ENCODE peak calls at places on chromosomes 3 and 15, in four cellular contexts. One of them, this sample, is unnamed.
A peak's percentile ranks its signal among the peaks of the same experiment; 100 is the strongest.

GRCh38 chr3:86969500-86970189 is 21.3 kb downstream of the VGLL3 start:
- DNase-seq in foreskin fibroblast: no peak
- DNase-seq in psoas muscle: no peak
- DNase-seq in left ventricle myocardium inferior: no peak
- DNase-seq in this sample: peak; percentile 53

GRCh38 chr3:12308517-12308916 is 19.6 kb downstream of the PPARG start:
- DNase-seq in left ventricle myocardium inferior: no peak
- DNase-seq in psoas muscle: no peak
- DNase-seq in foreskin fibroblast: peak; percentile 79
- DNase-seq in this sample: no peak

GRCh38 chr3:105823149-105823866 is 45.5 kb downstream of the CBLB start:
- DNase-seq in foreskin fibroblast: peak; percentile 84
- DNase-seq in left ventricle myocardium inferior: no peak
- DNase-seq in psoas muscle: no peak
- DNase-seq in this sample: no peak

GRCh38 chr15:37880009-37880834 is 54.2 kb upstream of the TMCO5A start:
- DNase-seq in left ventricle myocardium inferior: no peak
- DNase-seq in foreskin fibroblast: peak; percentile 50
- DNase-seq in psoas muscle: no peak
- DNase-seq in this sample: no peak

GRCh38 chr15:63109498-63110290 is 12.0 kb upstream of the LACTB start:
- DNase-seq in foreskin fibroblast: no peak
- DNase-seq in left ventricle myocardium inferior: no peak
- DNase-seq in psoas muscle: no peak
- DNase-seq in this sample: no peak

GRCh38 chr3:52891164-52891563 is 6.2 kb downstream of the STIMATE start:
- DNase-seq in left ventricle myocardium inferior: no peak
- DNase-seq in psoas muscle: no peak
- DNase-seq in foreskin fibroblast: no peak
- DNase-seq in this sample: no peak

GRCh38 chr3:15502616-15503015 is 18.9 kb downstream of the COLQ start:
- DNase-seq in psoas muscle: no peak
- DNase-seq in left ventricle myocardium inferior: no peak
- DNase-seq in foreskin fibroblast: no peak
- DNase-seq in this sample: no peak

GRCh38 chr3:138694287-138695007 is 85.9 kb downstream of the FAIM start:
- DNase-seq in left ventricle myocardium inferior: no peak
- DNase-seq in foreskin fibroblast: peak; percentile 98
- DNase-seq in psoas muscle: no peak
- DNase-seq in this sample: no peak

GRCh38 chr3:148930785-148931184 is 60.6 kb upstream of the GYG1 start:
- DNase-seq in left ventricle myocardium inferior: no peak
- DNase-seq in foreskin fibroblast: peak; percentile 55
- DNase-seq in psoas muscle: no peak
- DNase-seq in this sample: no peak

GRCh38 chr3:189049458-189050231 is 122.1 kb upstream of the TPRG1 start:
- DNase-seq in foreskin fibroblast: no peak
- DNase-seq in left ventricle myocardium inferior: no peak
- DNase-seq in psoas muscle: no peak
- DNase-seq in this sample: no peak

GRCh38 chr3:85567074-85567676 is 608.4 kb downstream of the CADM2 start:
- DNase-seq in left ventricle myocardium inferior: peak; percentile 23
- DNase-seq in foreskin fibroblast: no peak
- DNase-seq in psoas muscle: peak; percentile 15
- DNase-seq in this sample: peak; percentile 20

GRCh38 chr3:179811321-179812095 is 158.7 kb downstream of the USP13 start:
- DNase-seq in psoas muscle: no peak
- DNase-seq in left ventricle myocardium inferior: no peak
- DNase-seq in foreskin fibroblast: peak; percentile 74
- DNase-seq in this sample: peak; percentile 57

GRCh38 chr15:82572311-82572710 is 32.1 kb upstream of the RPS17 start:
- DNase-seq in psoas muscle: no peak
- DNase-seq in foreskin fibroblast: no peak
- DNase-seq in left ventricle myocardium inferior: no peak
- DNase-seq in this sample: no peak

GRCh38 chr15:82679626-82680199 is 30.0 kb downstream of the AP3B2 start:
- DNase-seq in foreskin fibroblast: no peak
- DNase-seq in left ventricle myocardium inferior: no peak
- DNase-seq in psoas muscle: no peak
- DNase-seq in this sample: no peak

DNA sequence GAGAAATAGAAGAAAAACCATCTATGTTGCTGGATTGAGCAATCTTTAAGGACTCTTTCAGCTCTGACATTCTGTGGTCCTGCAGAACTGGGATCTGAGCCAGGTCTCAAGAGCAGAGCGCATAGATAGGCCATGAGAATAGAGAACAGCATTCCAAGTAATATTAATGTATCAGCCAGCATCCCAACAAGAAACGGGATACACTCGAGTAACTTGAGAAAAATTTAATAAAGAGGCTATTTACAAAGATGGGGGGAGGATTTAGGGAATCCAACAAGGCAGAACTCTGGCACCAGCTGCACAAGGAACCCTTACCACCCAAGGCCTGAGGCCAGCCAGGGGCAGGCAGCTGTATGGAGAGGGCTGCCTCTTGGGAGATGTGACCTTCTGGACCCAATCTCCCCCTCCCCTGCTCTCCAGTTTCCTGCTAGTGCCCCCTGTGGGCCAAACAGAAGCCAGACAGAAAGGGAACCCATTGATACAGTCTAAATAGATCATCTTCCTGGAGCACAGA is 8.2 kb downstream of the TMOD2 start:
- DNase-seq in psoas muscle: no peak
- DNase-seq in foreskin fibroblast: peak; percentile 86
- DNase-seq in left ventricle myocardium inferior: peak; percentile 50
- DNase-seq in this sample: no peak
- TF ChIP-seq CTCF in psoas muscle: no peak
- TF ChIP-seq CTCF in foreskin fibroblast: peak; percentile 29
- TF ChIP-seq CTCF in left ventricle myocardium inferior: peak; percentile 42
- TF ChIP-seq CTCF in this sample: peak; percentile 46

GRCh38 chr15:80233511-80234080 is 18.4 kb downstream of the CTXND1 start:
- DNase-seq in psoas muscle: no peak
- DNase-seq in left ventricle myocardium inferior: no peak
- DNase-seq in foreskin fibroblast: no peak
- DNase-seq in this sample: no peak

GRCh38 chr15:80240261-80240660 is 11.8 kb downstream of the CTXND1 start:
- DNase-seq in left ventricle myocardium inferior: no peak
- DNase-seq in psoas muscle: no peak
- DNase-seq in foreskin fibroblast: no peak
- DNase-seq in this sample: no peak

GRCh38 chr15:80231371-80231770 is 20.6 kb downstream of the CTXND1 start:
- DNase-seq in psoas muscle: no peak
- DNase-seq in left ventricle myocardium inferior: no peak
- DNase-seq in foreskin fibroblast: no peak
- DNase-seq in this sample: no peak

GRCh38 chr15:80228959-80229610 is 22.9 kb downstream of the CTXND1 start:
- DNase-seq in left ventricle myocardium inferior: no peak
- DNase-seq in foreskin fibroblast: no peak
- DNase-seq in psoas muscle: no peak
- DNase-seq in this sample: no peak

DNA sequence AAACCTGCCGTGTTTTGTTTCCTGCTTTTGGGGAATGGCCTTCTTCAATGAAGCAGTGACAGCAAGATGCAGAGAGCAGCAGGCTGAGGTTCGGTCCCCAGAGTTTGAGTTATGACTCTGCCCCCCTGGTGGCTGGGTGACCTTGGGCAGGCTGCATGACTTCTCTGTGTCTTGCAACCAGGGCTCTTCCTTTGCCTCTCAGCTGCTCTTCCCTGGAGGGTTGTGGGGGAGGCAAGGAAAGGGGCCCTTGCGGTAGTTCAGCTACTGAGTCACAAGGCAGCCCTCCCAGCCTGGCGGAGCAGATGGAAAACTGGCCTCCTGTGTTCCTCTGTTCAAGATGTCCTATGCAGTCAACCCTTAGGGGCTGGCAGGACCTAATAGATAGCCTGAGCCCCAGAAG is 17.1 kb downstream of the CTXND1 start:
- DNase-seq in left ventricle myocardium inferior: no peak
- DNase-seq in foreskin fibroblast: no peak
- DNase-seq in psoas muscle: peak; percentile 27
- DNase-seq in this sample: peak; percentile 57
- TF ChIP-seq CTCF in left ventricle myocardium inferior: peak; percentile 44
- TF ChIP-seq CTCF in foreskin fibroblast: peak; percentile 43
- TF ChIP-seq CTCF in psoas muscle: peak; percentile 33
- TF ChIP-seq CTCF in this sample: peak; percentile 60

GRCh38 chr3:72746412-72747411 is 101.5 kb downstream of the SHQ1 start:
- DNase-seq in left ventricle myocardium inferior: no peak
- DNase-seq in psoas muscle: no peak
- DNase-seq in foreskin fibroblast: no peak
- DNase-seq in this sample: no peak

GRCh38 chr3:72748659-72749058 is 99.6 kb downstream of the SHQ1 start:
- DNase-seq in foreskin fibroblast: no peak
- DNase-seq in psoas muscle: no peak
- DNase-seq in left ventricle myocardium inferior: no peak
- DNase-seq in this sample: no peak

GRCh38 chr3:72744330-72744729 is 103.9 kb downstream of the SHQ1 start:
- DNase-seq in left ventricle myocardium inferior: no peak
- DNase-seq in foreskin fibroblast: no peak
- DNase-seq in psoas muscle: no peak
- DNase-seq in this sample: no peak

GRCh38 chr3:72750405-72750922 is 97.8 kb downstream of the SHQ1 start:
- DNase-seq in foreskin fibroblast: no peak
- DNase-seq in psoas muscle: no peak
- DNase-seq in left ventricle myocardium inferior: no peak
- DNase-seq in this sample: no peak

DNA sequence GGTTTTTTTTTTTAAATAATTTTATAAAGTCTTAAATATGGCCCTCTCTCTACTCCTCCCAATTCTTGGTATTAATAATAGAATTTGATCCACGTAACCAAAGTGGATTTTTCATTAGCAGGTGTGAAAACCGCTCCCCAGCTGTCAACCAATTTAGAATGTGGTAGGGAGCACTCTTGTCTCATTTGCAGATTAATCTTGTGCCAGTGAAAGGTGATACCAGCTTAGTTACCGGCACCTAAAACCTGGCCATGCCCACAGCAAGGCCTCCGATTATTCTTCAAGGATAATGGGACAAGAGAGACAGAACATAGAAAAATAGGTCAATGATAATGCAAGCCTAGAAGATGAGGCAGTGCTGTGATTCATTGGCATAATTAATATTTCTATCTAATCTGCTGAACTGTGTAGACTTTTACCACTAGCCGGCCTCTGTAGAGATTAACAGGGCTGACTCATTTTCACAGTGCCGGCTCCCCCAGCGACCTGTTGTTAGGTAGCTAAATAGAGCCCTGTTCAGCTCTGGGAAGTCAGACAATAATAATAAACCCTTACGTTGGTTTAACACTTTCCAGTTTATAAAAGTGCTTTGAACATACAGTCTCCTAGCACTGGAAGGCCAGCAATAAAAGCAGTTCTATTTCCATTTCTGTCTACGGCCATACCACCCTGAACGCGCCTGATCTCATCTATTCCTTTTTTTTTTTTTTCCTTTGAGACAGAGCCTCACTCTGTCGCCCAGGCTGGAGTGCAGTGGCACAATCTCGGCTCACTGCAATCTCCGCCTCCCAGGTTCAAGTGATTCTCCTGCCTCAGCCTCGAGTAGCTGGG is 102.9 kb downstream of the SHQ1 start:
- DNase-seq in psoas muscle: no peak
- DNase-seq in foreskin fibroblast: no peak
- DNase-seq in left ventricle myocardium inferior: no peak
- DNase-seq in this sample: no peak
- TF ChIP-seq CTCF in psoas muscle: no peak
- TF ChIP-seq CTCF in foreskin fibroblast: no peak
- TF ChIP-seq CTCF in left ventricle myocardium inferior: no peak
- TF ChIP-seq CTCF in this sample: no peak

GRCh38 chr15:84034831-84035753 is 200.5 kb upstream of the GOLGA6L4 start:
- DNase-seq in left ventricle myocardium inferior: no peak
- DNase-seq in foreskin fibroblast: peak; percentile 0
- DNase-seq in psoas muscle: no peak
- DNase-seq in this sample: peak; percentile 21
- TF ChIP-seq CTCF in left ventricle myocardium inferior: peak; percentile 62
- TF ChIP-seq CTCF in foreskin fibroblast: peak; percentile 35
- TF ChIP-seq CTCF in psoas muscle: peak; percentile 30
- TF ChIP-seq CTCF in this sample: peak; percentile 54

GRCh38 chr15:90101969-90102890 is at the start of gene IDH2:
- DNase-seq in psoas muscle: peak; percentile 88
- DNase-seq in left ventricle myocardium inferior: peak; percentile 82
- DNase-seq in foreskin fibroblast: peak; percentile 80
- DNase-seq in this sample: peak; percentile 94
- TF ChIP-seq CTCF in psoas muscle: peak; percentile 4
- TF ChIP-seq CTCF in left ventricle myocardium inferior: no peak
- TF ChIP-seq CTCF in foreskin fibroblast: no peak
- TF ChIP-seq CTCF in this sample: no peak

GRCh38 chr3:193313448-193313958 is 65.0 kb downstream of the ATP13A5 start:
- DNase-seq in left ventricle myocardium inferior: no peak
- DNase-seq in psoas muscle: no peak
- DNase-seq in foreskin fibroblast: no peak
- DNase-seq in this sample: no peak

GRCh38 chr3:193317901-193318300 is 60.7 kb downstream of the ATP13A5 start:
- DNase-seq in foreskin fibroblast: no peak
- DNase-seq in psoas muscle: no peak
- DNase-seq in left ventricle myocardium inferior: no peak
- DNase-seq in this sample: no peak

GRCh38 chr3:193310914-193311723 is 67.4 kb downstream of the ATP13A5 start:
- DNase-seq in left ventricle myocardium inferior: no peak
- DNase-seq in psoas muscle: no peak
- DNase-seq in foreskin fibroblast: no peak
- DNase-seq in this sample: no peak

GRCh38 chr3:193314161-193314560 is 64.4 kb downstream of the ATP13A5 start:
- DNase-seq in foreskin fibroblast: no peak
- DNase-seq in left ventricle myocardium inferior: no peak
- DNase-seq in psoas muscle: no peak
- DNase-seq in this sample: no peak
- TF ChIP-seq CTCF in foreskin fibroblast: no peak
- TF ChIP-seq CTCF in left ventricle myocardium inferior: no peak
- TF ChIP-seq CTCF in psoas muscle: no peak
- TF ChIP-seq CTCF in this sample: no peak

DNA sequence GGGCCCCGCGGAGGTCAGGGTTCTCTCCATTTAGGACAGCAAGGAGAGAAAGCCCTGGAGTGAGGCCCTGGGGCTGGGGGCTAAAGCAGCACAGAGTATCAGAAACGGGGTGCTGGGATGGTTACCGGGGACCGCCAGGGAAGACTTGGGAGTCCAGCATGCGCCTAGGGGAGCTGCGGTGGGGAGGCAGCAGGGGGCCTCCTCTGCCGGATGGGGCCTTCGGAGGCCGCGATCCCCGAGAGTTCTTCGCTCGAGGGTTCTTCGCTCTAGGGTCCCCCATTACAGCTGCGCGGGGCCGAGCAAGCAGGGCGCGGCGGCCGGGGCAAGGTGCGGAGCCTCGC is 515 bp upstream of the APBA2 start:
- DNase-seq in foreskin fibroblast: no peak
- DNase-seq in psoas muscle: no peak
- DNase-seq in left ventricle myocardium inferior: no peak
- DNase-seq in this sample: no peak
- TF ChIP-seq CTCF in foreskin fibroblast: no peak
- TF ChIP-seq CTCF in psoas muscle: no peak
- TF ChIP-seq CTCF in left ventricle myocardium inferior: no peak
- TF ChIP-seq CTCF in this sample: no peak